ENCODE peak calls at places on chromosomes 3 and 15, in four cellular contexts. Y is activated naive CD4-positive, alpha-beta T cell; J is cortex of kidney; V is ELR. W is an unnamed sample.

GRCh38 chr3:173932624-173933023 is 535.1 kb downstream of the NLGN1 start:
- DNase-seq in Y (no peak), V (peak; percentile 87), J (no peak), W (peak; percentile 72)

GRCh38 chr3:38969321-38970235 is 82.2 kb downstream of the SCN11A start:
- DNase-seq in V (no peak), Y (no peak), J (no peak), W (no peak)

GRCh38 chr3:127915115-127915936 is at the start of gene KBTBD12:
- DNase-seq in Y (no peak), V (no peak), J (no peak), W (no peak)

GRCh38 chr3:144501419-144501818 is 529.8 kb downstream of the DIPK2A start:
- DNase-seq in V (no peak), Y (no peak), J (no peak), W (no peak)

GRCh38 chr3:120143676-120144075 is 49.4 kb upstream of the GSK3B start:
- DNase-seq in V (peak; percentile 53), Y (no peak), J (no peak), W (peak; percentile 41)

GRCh38 chr3:66486187-66486586 is 14.6 kb downstream of the LRIG1 start:
- DNase-seq in V (no peak), J (no peak), Y (no peak), W (no peak)

GRCh38 chr15:57784081-57784488 is 77.6 kb downstream of the POLR2M start:
- DNase-seq in V (peak; percentile 92), J (no peak), Y (no peak), W (peak; percentile 29)

GRCh38 chr15:40192942-40193341 is 32.1 kb downstream of the BUB1B start:
- DNase-seq in J (no peak), Y (no peak), V (peak; percentile 41), W (no peak)

GRCh38 chr15:88454867-88455810 is 12.0 kb downstream of the MRPL46 start:
- DNase-seq in V (peak; percentile 81), J (no peak), Y (no peak), W (peak; percentile 64)

GRCh38 chr3:172137287-172138030 is 98.1 kb downstream of the FNDC3B start:
- DNase-seq in V (peak; percentile 24), J (no peak), Y (no peak), W (peak; percentile 60)

GRCh38 chr3:35946121-35946856 is 307.0 kb downstream of the ARPP21 start:
- DNase-seq in V (peak; percentile 46), J (no peak), Y (no peak), W (peak; percentile 25)

GRCh38 chr3:42632146-42632545 is 21.4 kb upstream of the ZBTB47 start:
- DNase-seq in Y (no peak), V (peak; percentile 55), J (no peak), W (peak; percentile 78)

GRCh38 chr3:89032331-89033063 is 74.9 kb upstream of the EPHA3 start:
- DNase-seq in Y (no peak), V (no peak), J (no peak), W (peak; percentile 32)

GRCh38 chr3:14461748-14462324 is 59.4 kb downstream of the SLC6A6 start:
- DNase-seq in Y (no peak), V (peak; percentile 77), J (no peak), W (peak; percentile 45)

GRCh38 chr3:9966841-9967240 is 14.6 kb upstream of the PRRT3 start:
- DNase-seq in Y (no peak), J (no peak), V (no peak), W (no peak)

GRCh38 chr3:53758846-53759245 is 87.4 kb downstream of the CHDH start:
- DNase-seq in Y (no peak), V (no peak), J (no peak), W (no peak)

GRCh38 chr3:114092151-114093000 is 35.8 kb downstream of the QTRT2 start:
- DNase-seq in Y (no peak), J (no peak), V (no peak), W (peak; percentile 10)

GRCh38 chr15:77030928-77031375 is 36.0 kb downstream of the PSTPIP1 start:
- DNase-seq in V (no peak), J (no peak), Y (no peak), W (no peak)